ENCODE peak calls at places on chromosomes 5 and 9, in five cellular contexts. One of them, this sample, is unnamed.

GRCh38 chr5:151896041-151896691 is 28.5 kb downstream of the GLRA1 start:
- DNase-seq in WTC11: no peak
- DNase-seq in BJ: peak
- DNase-seq in fibroblast of mammary gland: peak
- DNase-seq in progenitor cell of endocrine pancreas: no peak
- DNase-seq in this sample: no peak

GRCh38 chr9:77910216-77910615 is 121.4 kb downstream of the GNAQ start:
- DNase-seq in progenitor cell of endocrine pancreas: no peak
- DNase-seq in WTC11: no peak
- DNase-seq in fibroblast of mammary gland: no peak
- DNase-seq in BJ: no peak
- DNase-seq in this sample: no peak

GRCh38 chr9:127128341-127129072 is 6.1 kb upstream of the ANGPTL2 start:
- DNase-seq in fibroblast of mammary gland: peak
- DNase-seq in BJ: no peak
- DNase-seq in progenitor cell of endocrine pancreas: no peak
- DNase-seq in WTC11: no peak
- DNase-seq in this sample: no peak

GRCh38 chr5:30937070-30937469 is 256.4 kb upstream of the CDH6 start:
- DNase-seq in fibroblast of mammary gland: no peak
- DNase-seq in progenitor cell of endocrine pancreas: no peak
- DNase-seq in WTC11: no peak
- DNase-seq in BJ: no peak
- DNase-seq in this sample: no peak

GRCh38 chr5:177399903-177400868 is at the start of gene PFN3:
- DNase-seq in WTC11: peak
- DNase-seq in fibroblast of mammary gland: peak
- DNase-seq in BJ: no peak
- DNase-seq in progenitor cell of endocrine pancreas: no peak
- DNase-seq in this sample: no peak

GRCh38 chr9:107284636-107285035 is 1.6 kb downstream of the RAD23B start:
- DNase-seq in BJ: no peak
- DNase-seq in fibroblast of mammary gland: no peak
- DNase-seq in WTC11: no peak
- DNase-seq in progenitor cell of endocrine pancreas: no peak
- DNase-seq in this sample: no peak

GRCh38 chr5:37667430-37667829 is 172.4 kb downstream of the GDNF start:
- DNase-seq in fibroblast of mammary gland: no peak
- DNase-seq in BJ: no peak
- DNase-seq in progenitor cell of endocrine pancreas: no peak
- DNase-seq in WTC11: no peak
- DNase-seq in this sample: no peak

GRCh38 chr5:124200381-124200780 is 546.1 kb downstream of the ZNF608 start:
- DNase-seq in BJ: no peak
- DNase-seq in progenitor cell of endocrine pancreas: no peak
- DNase-seq in WTC11: no peak
- DNase-seq in fibroblast of mammary gland: peak
- DNase-seq in this sample: no peak

GRCh38 chr5:122292357-122292756 is 19.7 kb upstream of the SNCAIP start:
- DNase-seq in fibroblast of mammary gland: peak
- DNase-seq in WTC11: no peak
- DNase-seq in progenitor cell of endocrine pancreas: no peak
- DNase-seq in BJ: no peak
- DNase-seq in this sample: no peak

GRCh38 chr5:93299596-93300308 is 281.3 kb downstream of the NR2F1-AS1 start:
- DNase-seq in WTC11: peak
- DNase-seq in BJ: no peak
- DNase-seq in fibroblast of mammary gland: no peak
- DNase-seq in progenitor cell of endocrine pancreas: no peak
- DNase-seq in this sample: peak

GRCh38 chr9:6852243-6852963 is 94.6 kb downstream of the KDM4C start:
- DNase-seq in progenitor cell of endocrine pancreas: no peak
- DNase-seq in fibroblast of mammary gland: peak
- DNase-seq in WTC11: no peak
- DNase-seq in BJ: peak
- DNase-seq in this sample: no peak

GRCh38 chr5:37248970-37249819 is at the start of gene CPLANE1:
- DNase-seq in progenitor cell of endocrine pancreas: peak
- DNase-seq in fibroblast of mammary gland: peak
- DNase-seq in WTC11: peak
- DNase-seq in BJ: peak
- DNase-seq in this sample: peak

GRCh38 chr9:132744881-132745761 is 74.9 kb downstream of the GTF3C4 start:
- DNase-seq in fibroblast of mammary gland: no peak
- DNase-seq in BJ: no peak
- DNase-seq in WTC11: peak
- DNase-seq in progenitor cell of endocrine pancreas: no peak
- DNase-seq in this sample: peak

GRCh38 chr9:112239284-112239683 is 64.2 kb upstream of the SUSD1 start:
- DNase-seq in WTC11: no peak
- DNase-seq in fibroblast of mammary gland: no peak
- DNase-seq in BJ: no peak
- DNase-seq in progenitor cell of endocrine pancreas: no peak
- DNase-seq in this sample: no peak

GRCh38 chr5:158992104-158992740 is 107.5 kb downstream of the EBF1 start:
- DNase-seq in BJ: no peak
- DNase-seq in progenitor cell of endocrine pancreas: no peak
- DNase-seq in fibroblast of mammary gland: peak
- DNase-seq in WTC11: no peak
- DNase-seq in this sample: no peak

GRCh38 chr5:149264432-149265069 is 7.1 kb upstream of the AFAP1L1 start:
- DNase-seq in fibroblast of mammary gland: no peak
- DNase-seq in WTC11: peak
- DNase-seq in progenitor cell of endocrine pancreas: peak
- DNase-seq in BJ: no peak
- DNase-seq in this sample: peak
- TF ChIP-seq CTCF in fibroblast of mammary gland: peak
- TF ChIP-seq CTCF in WTC11: peak
- TF ChIP-seq CTCF in progenitor cell of endocrine pancreas: peak
- TF ChIP-seq CTCF in BJ: peak
- TF ChIP-seq CTCF in this sample: peak

DNA sequence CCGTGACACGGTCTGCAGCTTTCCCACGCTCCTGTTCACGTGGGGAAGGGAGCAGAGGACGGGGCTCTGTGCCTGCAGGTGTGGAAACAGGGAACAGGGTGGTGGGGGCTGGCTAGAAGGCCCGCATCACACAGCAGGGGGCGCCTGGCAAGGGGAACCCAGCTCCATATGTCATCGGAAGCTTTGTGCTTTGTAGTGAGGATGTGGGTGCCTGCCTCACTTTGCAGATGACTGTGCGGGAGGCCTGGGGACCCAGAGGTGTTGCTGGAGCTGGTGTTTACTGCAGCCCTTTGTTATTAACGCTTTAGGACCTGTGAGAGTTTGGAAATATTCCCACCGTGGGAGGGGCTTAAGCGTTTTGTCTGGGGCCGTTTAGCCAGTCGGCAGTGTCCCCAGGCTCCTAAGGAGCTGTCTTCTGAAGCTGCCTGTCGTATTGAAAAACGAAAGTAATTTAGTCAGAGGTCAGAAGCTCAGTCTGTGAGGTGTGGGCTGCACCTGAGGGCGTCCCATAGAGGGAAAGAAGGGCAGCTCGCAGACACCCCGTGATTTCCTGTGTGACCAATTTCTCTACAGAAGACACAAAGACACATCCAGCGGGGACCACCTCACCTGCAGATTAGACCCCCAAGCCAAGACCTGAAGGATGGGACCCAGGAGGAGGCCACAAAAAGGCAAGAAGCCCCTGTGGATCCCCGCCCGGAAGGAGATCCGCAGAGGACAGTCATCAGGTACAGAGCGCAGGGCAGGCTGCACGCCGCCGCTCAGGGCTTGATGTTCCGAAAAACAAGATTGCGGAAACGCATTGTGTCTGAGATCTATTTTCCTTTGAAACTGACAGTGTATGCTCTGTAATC is 9.1 kb downstream of the MAN1B1 start:
- DNase-seq in fibroblast of mammary gland: no peak
- DNase-seq in WTC11: no peak
- DNase-seq in BJ: no peak
- DNase-seq in progenitor cell of endocrine pancreas: no peak
- DNase-seq in this sample: no peak
- TF ChIP-seq CTCF in fibroblast of mammary gland: no peak
- TF ChIP-seq CTCF in WTC11: no peak
- TF ChIP-seq CTCF in BJ: peak
- TF ChIP-seq CTCF in progenitor cell of endocrine pancreas: peak
- TF ChIP-seq CTCF in this sample: no peak

GRCh38 chr5:522899-523657 is 1.2 kb downstream of the SLC9A3 start:
- DNase-seq in progenitor cell of endocrine pancreas: no peak
- DNase-seq in BJ: no peak
- DNase-seq in fibroblast of mammary gland: no peak
- DNase-seq in WTC11: no peak
- DNase-seq in this sample: no peak
- TF ChIP-seq CTCF in progenitor cell of endocrine pancreas: no peak
- TF ChIP-seq CTCF in BJ: no peak
- TF ChIP-seq CTCF in fibroblast of mammary gland: no peak
- TF ChIP-seq CTCF in WTC11: no peak
- TF ChIP-seq CTCF in this sample: no peak

GRCh38 chr9:121815556-121816448 is 164.4 kb downstream of the DAB2IP start:
- DNase-seq in WTC11: no peak
- DNase-seq in progenitor cell of endocrine pancreas: no peak
- DNase-seq in BJ: no peak
- DNase-seq in fibroblast of mammary gland: no peak
- DNase-seq in this sample: no peak
- TF ChIP-seq CTCF in WTC11: no peak
- TF ChIP-seq CTCF in progenitor cell of endocrine pancreas: no peak
- TF ChIP-seq CTCF in BJ: no peak
- TF ChIP-seq CTCF in fibroblast of mammary gland: no peak
- TF ChIP-seq CTCF in this sample: no peak

GRCh38 chr5:25862276-25862675 is 1176.1 kb downstream of the CDH9 start:
- DNase-seq in WTC11: peak
- DNase-seq in progenitor cell of endocrine pancreas: no peak
- DNase-seq in fibroblast of mammary gland: no peak
- DNase-seq in BJ: no peak
- DNase-seq in this sample: no peak
- TF ChIP-seq CTCF in WTC11: no peak
- TF ChIP-seq CTCF in progenitor cell of endocrine pancreas: peak
- TF ChIP-seq CTCF in fibroblast of mammary gland: no peak
- TF ChIP-seq CTCF in BJ: no peak
- TF ChIP-seq CTCF in this sample: no peak

GRCh38 chr5:107067391-107067790 is 603.3 kb downstream of the EFNA5 start:
- DNase-seq in WTC11: peak
- DNase-seq in progenitor cell of endocrine pancreas: no peak
- DNase-seq in BJ: no peak
- DNase-seq in fibroblast of mammary gland: no peak
- DNase-seq in this sample: peak
- TF ChIP-seq CTCF in WTC11: no peak
- TF ChIP-seq CTCF in progenitor cell of endocrine pancreas: no peak
- TF ChIP-seq CTCF in BJ: no peak
- TF ChIP-seq CTCF in fibroblast of mammary gland: no peak
- TF ChIP-seq CTCF in this sample: no peak

GRCh38 chr9:33787839-33788238 is 7.5 kb upstream of the PRSS3 start:
- DNase-seq in progenitor cell of endocrine pancreas: no peak
- DNase-seq in BJ: no peak
- DNase-seq in fibroblast of mammary gland: no peak
- DNase-seq in WTC11: no peak
- DNase-seq in this sample: no peak

GRCh38 chr9:33791117-33791516 is 4.2 kb upstream of the PRSS3 start:
- DNase-seq in WTC11: no peak
- DNase-seq in BJ: no peak
- DNase-seq in progenitor cell of endocrine pancreas: no peak
- DNase-seq in fibroblast of mammary gland: peak
- DNase-seq in this sample: no peak

GRCh38 chr9:33781736-33782135 is 13.6 kb upstream of the PRSS3 start:
- DNase-seq in progenitor cell of endocrine pancreas: no peak
- DNase-seq in WTC11: no peak
- DNase-seq in BJ: no peak
- DNase-seq in fibroblast of mammary gland: no peak
- DNase-seq in this sample: no peak

GRCh38 chr9:33782395-33783152 is 12.8 kb upstream of the PRSS3 start:
- DNase-seq in fibroblast of mammary gland: peak
- DNase-seq in WTC11: no peak
- DNase-seq in BJ: no peak
- DNase-seq in progenitor cell of endocrine pancreas: no peak
- DNase-seq in this sample: no peak

DNA sequence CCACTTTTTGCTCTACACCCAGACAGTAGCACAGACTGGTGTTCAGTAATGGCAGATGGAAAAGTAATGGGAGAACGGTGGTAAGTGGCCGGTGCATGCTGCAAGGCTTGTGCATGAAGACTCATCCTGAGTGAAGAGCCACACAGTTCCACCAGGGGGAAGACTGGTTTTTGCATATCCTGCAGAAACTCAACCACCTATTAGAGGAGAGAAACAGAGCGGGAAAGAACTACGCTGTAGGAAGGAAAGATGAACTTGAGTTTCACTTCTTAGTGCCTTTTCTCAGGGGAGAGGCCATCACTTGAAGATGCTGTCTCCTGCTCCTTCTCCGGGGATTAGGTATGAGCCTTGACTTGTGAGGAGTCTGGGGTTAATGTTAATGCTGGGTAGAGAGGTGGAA is 9.4 kb upstream of the PRSS3 start:
- DNase-seq in fibroblast of mammary gland: peak
- DNase-seq in BJ: no peak
- DNase-seq in progenitor cell of endocrine pancreas: no peak
- DNase-seq in WTC11: no peak
- DNase-seq in this sample: no peak
- TF ChIP-seq CTCF in fibroblast of mammary gland: peak
- TF ChIP-seq CTCF in BJ: peak
- TF ChIP-seq CTCF in progenitor cell of endocrine pancreas: peak
- TF ChIP-seq CTCF in WTC11: peak
- TF ChIP-seq CTCF in this sample: no peak

GRCh38 chr9:19408316-19408692 is 505 bp upstream of the ACER2 start:
- DNase-seq in WTC11: peak
- DNase-seq in progenitor cell of endocrine pancreas: no peak
- DNase-seq in fibroblast of mammary gland: no peak
- DNase-seq in BJ: no peak
- DNase-seq in this sample: no peak

GRCh38 chr9:19410594-19410993 is 1.8 kb downstream of the ACER2 start:
- DNase-seq in WTC11: no peak
- DNase-seq in progenitor cell of endocrine pancreas: no peak
- DNase-seq in BJ: no peak
- DNase-seq in fibroblast of mammary gland: peak
- DNase-seq in this sample: no peak

GRCh38 chr9:19409406-19410194 is 791 bp downstream of the ACER2 start:
- DNase-seq in progenitor cell of endocrine pancreas: no peak
- DNase-seq in WTC11: peak
- DNase-seq in BJ: no peak
- DNase-seq in fibroblast of mammary gland: peak
- DNase-seq in this sample: peak

GRCh38 chr9:19410195-19410503 is 1.3 kb downstream of the ACER2 start:
- DNase-seq in fibroblast of mammary gland: no peak
- DNase-seq in progenitor cell of endocrine pancreas: no peak
- DNase-seq in WTC11: no peak
- DNase-seq in BJ: no peak
- DNase-seq in this sample: no peak

GRCh38 chr9:19408693-19409405 is at the start of gene ACER2:
- DNase-seq in fibroblast of mammary gland: peak
- DNase-seq in BJ: peak
- DNase-seq in WTC11: peak
- DNase-seq in progenitor cell of endocrine pancreas: peak
- DNase-seq in this sample: peak
- TF ChIP-seq CTCF in fibroblast of mammary gland: no peak
- TF ChIP-seq CTCF in BJ: peak
- TF ChIP-seq CTCF in WTC11: no peak
- TF ChIP-seq CTCF in progenitor cell of endocrine pancreas: peak
- TF ChIP-seq CTCF in this sample: no peak

GRCh38 chr5:14640765-14641164 is 23.8 kb upstream of the OTULIN start:
- DNase-seq in BJ: no peak
- DNase-seq in WTC11: peak
- DNase-seq in progenitor cell of endocrine pancreas: no peak
- DNase-seq in fibroblast of mammary gland: no peak
- DNase-seq in this sample: no peak
- TF ChIP-seq CTCF in BJ: no peak
- TF ChIP-seq CTCF in WTC11: no peak
- TF ChIP-seq CTCF in progenitor cell of endocrine pancreas: no peak
- TF ChIP-seq CTCF in fibroblast of mammary gland: no peak
- TF ChIP-seq CTCF in this sample: no peak